ENCODE peak calls at places on chromosomes 3 and 15, in six cellular contexts. One of them, this sample, is unnamed.
A peak's percentile ranks its signal among the peaks of the same experiment; 100 is the strongest.

GRCh38 chr3:134704556-134704955 is 53.7 kb upstream of the KY start:
- DNase-seq in H1: no peak
- DNase-seq in IMR-90: no peak
- DNase-seq in neuronal stem cell: no peak
- DNase-seq in trophoblast cell: no peak
- DNase-seq in H9: no peak
- DNase-seq in this sample: no peak

GRCh38 chr3:58241321-58242044 is 3.9 kb downstream of the ABHD6 start:
- DNase-seq in IMR-90: peak; percentile 20
- DNase-seq in neuronal stem cell: no peak
- DNase-seq in H9: no peak
- DNase-seq in H1: no peak
- DNase-seq in trophoblast cell: no peak
- DNase-seq in this sample: peak; percentile 23

GRCh38 chr3:171648079-171648478 is 162.2 kb downstream of the PLD1 start:
- DNase-seq in trophoblast cell: no peak
- DNase-seq in IMR-90: no peak
- DNase-seq in neuronal stem cell: no peak
- DNase-seq in H1: no peak
- DNase-seq in H9: no peak
- DNase-seq in this sample: no peak

GRCh38 chr3:194472290-194472920 is 14.4 kb downstream of the ATP13A3 start:
- DNase-seq in H1: no peak
- DNase-seq in H9: no peak
- DNase-seq in trophoblast cell: peak; percentile 25
- DNase-seq in neuronal stem cell: peak; percentile 39
- DNase-seq in IMR-90: peak; percentile 82
- DNase-seq in this sample: peak; percentile 83

GRCh38 chr3:126136428-126137220 is 43.8 kb downstream of the ALDH1L1 start:
- DNase-seq in IMR-90: no peak
- DNase-seq in H1: peak; percentile 35
- DNase-seq in trophoblast cell: no peak
- DNase-seq in H9: peak; percentile 15
- DNase-seq in neuronal stem cell: no peak
- DNase-seq in this sample: no peak

GRCh38 chr3:94115482-94115881 is 52.6 kb downstream of the NSUN3 start:
- DNase-seq in H9: no peak
- DNase-seq in trophoblast cell: peak; percentile 2
- DNase-seq in neuronal stem cell: peak; percentile 18
- DNase-seq in H1: no peak
- DNase-seq in IMR-90: peak; percentile 27
- DNase-seq in this sample: peak; percentile 22

GRCh38 chr3:49712631-49713317 is 6.7 kb downstream of the AMIGO3 start:
- DNase-seq in H9: no peak
- DNase-seq in trophoblast cell: no peak
- DNase-seq in neuronal stem cell: no peak
- DNase-seq in H1: no peak
- DNase-seq in IMR-90: no peak
- DNase-seq in this sample: no peak

GRCh38 chr3:53420831-53421230 is 73.5 kb upstream of the DCP1A start:
- DNase-seq in H1: no peak
- DNase-seq in IMR-90: no peak
- DNase-seq in trophoblast cell: no peak
- DNase-seq in H9: no peak
- DNase-seq in neuronal stem cell: no peak
- DNase-seq in this sample: no peak

GRCh38 chr3:72205297-72205696 is 420.3 kb upstream of the PROK2 start:
- DNase-seq in H1: no peak
- DNase-seq in neuronal stem cell: no peak
- DNase-seq in H9: no peak
- DNase-seq in trophoblast cell: no peak
- DNase-seq in IMR-90: no peak
- DNase-seq in this sample: no peak

GRCh38 chr3:183826448-183826847 is 1.1 kb upstream of the MAP6D1 start:
- DNase-seq in H1: no peak
- DNase-seq in H9: no peak
- DNase-seq in neuronal stem cell: no peak
- DNase-seq in IMR-90: no peak
- DNase-seq in trophoblast cell: no peak
- DNase-seq in this sample: no peak

GRCh38 chr3:49421890-49422378 is 339 bp downstream of the AMT start:
- DNase-seq in neuronal stem cell: no peak
- DNase-seq in H9: no peak
- DNase-seq in IMR-90: no peak
- DNase-seq in trophoblast cell: no peak
- DNase-seq in H1: no peak
- DNase-seq in this sample: no peak

GRCh38 chr15:72902245-72902928 is 118.8 kb upstream of the ADPGK start:
- DNase-seq in H9: no peak
- DNase-seq in neuronal stem cell: no peak
- DNase-seq in trophoblast cell: no peak
- DNase-seq in H1: no peak
- DNase-seq in IMR-90: peak; percentile 74
- DNase-seq in this sample: peak; percentile 92

GRCh38 chr3:64157150-64158035 is 67.9 kb downstream of the PRICKLE2 start:
- DNase-seq in trophoblast cell: peak; percentile 74
- DNase-seq in H9: no peak
- DNase-seq in IMR-90: no peak
- DNase-seq in neuronal stem cell: no peak
- DNase-seq in H1: no peak
- DNase-seq in this sample: no peak

GRCh38 chr15:101578443-101578894 is 73.7 kb downstream of the TM2D3 start:
- DNase-seq in trophoblast cell: no peak
- DNase-seq in neuronal stem cell: no peak
- DNase-seq in H1: peak; percentile 58
- DNase-seq in H9: peak; percentile 78
- DNase-seq in IMR-90: no peak
- DNase-seq in this sample: peak; percentile 21

GRCh38 chr3:88150771-88151170 is 1.0 kb downstream of the C3orf38 start:
- DNase-seq in H1: no peak
- DNase-seq in trophoblast cell: no peak
- DNase-seq in IMR-90: no peak
- DNase-seq in neuronal stem cell: no peak
- DNase-seq in H9: no peak
- DNase-seq in this sample: peak; percentile 12

GRCh38 chr3:80733522-80734176 is 965.9 kb upstream of the ROBO1 start:
- DNase-seq in trophoblast cell: peak; percentile 88
- DNase-seq in neuronal stem cell: no peak
- DNase-seq in H9: no peak
- DNase-seq in IMR-90: peak; percentile 46
- DNase-seq in H1: no peak
- DNase-seq in this sample: peak; percentile 41

GRCh38 chr3:164897335-164897734 is 181.0 kb downstream of the SI start:
- DNase-seq in neuronal stem cell: no peak
- DNase-seq in trophoblast cell: no peak
- DNase-seq in H1: no peak
- DNase-seq in IMR-90: no peak
- DNase-seq in H9: no peak
- DNase-seq in this sample: no peak

GRCh38 chr15:77568960-77569646 is 63.6 kb downstream of the LINGO1 start:
- DNase-seq in IMR-90: peak; percentile 11
- DNase-seq in H1: no peak
- DNase-seq in trophoblast cell: peak; percentile 34
- DNase-seq in H9: no peak
- DNase-seq in neuronal stem cell: no peak
- DNase-seq in this sample: peak; percentile 60

GRCh38 chr15:38991126-38991525 is 426.5 kb upstream of the RASGRP1 start:
- DNase-seq in neuronal stem cell: peak; percentile 23
- DNase-seq in trophoblast cell: no peak
- DNase-seq in H1: no peak
- DNase-seq in IMR-90: peak; percentile 56
- DNase-seq in H9: no peak
- DNase-seq in this sample: peak; percentile 64

GRCh38 chr3:134709563-134710312 is 58.9 kb upstream of the KY start:
- DNase-seq in neuronal stem cell: no peak
- DNase-seq in H9: no peak
- DNase-seq in H1: no peak
- DNase-seq in trophoblast cell: no peak
- DNase-seq in IMR-90: no peak
- DNase-seq in this sample: no peak

GRCh38 chr3:119301001-119301400 is 6.8 kb downstream of the ARHGAP31 start:
- DNase-seq in H1: no peak
- DNase-seq in IMR-90: no peak
- DNase-seq in neuronal stem cell: no peak
- DNase-seq in H9: no peak
- DNase-seq in trophoblast cell: no peak
- DNase-seq in this sample: no peak

GRCh38 chr3:164673738-164674137 is 404.6 kb downstream of the SI start:
- DNase-seq in H9: no peak
- DNase-seq in H1: no peak
- DNase-seq in IMR-90: no peak
- DNase-seq in neuronal stem cell: no peak
- DNase-seq in trophoblast cell: no peak
- DNase-seq in this sample: no peak

GRCh38 chr3:194206375-194206774 is 70.4 kb downstream of the HES1 start:
- DNase-seq in neuronal stem cell: no peak
- DNase-seq in H9: no peak
- DNase-seq in IMR-90: peak; percentile 2
- DNase-seq in H1: no peak
- DNase-seq in trophoblast cell: no peak
- DNase-seq in this sample: no peak

GRCh38 chr15:51731549-51732267 is 5.7 kb downstream of the LYSMD2 start:
- DNase-seq in trophoblast cell: peak; percentile 21
- DNase-seq in IMR-90: peak; percentile 85
- DNase-seq in H1: no peak
- DNase-seq in H9: no peak
- DNase-seq in neuronal stem cell: no peak
- DNase-seq in this sample: peak; percentile 95

GRCh38 chr3:163523375-163523774 is 1554.9 kb downstream of the SI start:
- DNase-seq in H1: no peak
- DNase-seq in H9: no peak
- DNase-seq in neuronal stem cell: no peak
- DNase-seq in IMR-90: no peak
- DNase-seq in trophoblast cell: no peak
- DNase-seq in this sample: no peak

DNA sequence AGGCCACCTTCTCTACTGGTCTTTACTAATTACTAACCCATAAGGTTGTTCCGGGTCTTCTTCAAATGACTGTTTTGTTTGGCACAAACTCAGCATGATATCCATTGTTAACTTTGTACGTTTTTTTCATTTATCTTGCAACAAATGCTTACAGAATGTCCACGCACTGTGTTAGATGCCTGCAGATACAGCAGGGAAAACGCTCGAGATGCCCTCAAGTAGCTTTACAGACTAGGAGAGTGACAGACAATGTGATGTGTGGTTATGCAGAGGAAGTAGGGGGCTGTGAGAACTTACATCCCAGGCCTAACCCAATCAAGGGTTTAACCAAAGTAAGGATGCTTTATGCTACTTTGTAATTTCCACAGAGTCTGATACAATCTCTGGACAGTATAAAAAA is 949 bp upstream of the RFC4 start:
- DNase-seq in trophoblast cell: no peak
- DNase-seq in IMR-90: no peak
- DNase-seq in H1: no peak
- DNase-seq in neuronal stem cell: no peak
- DNase-seq in H9: no peak
- DNase-seq in this sample: no peak
- H3K9ac ChIP-seq in trophoblast cell: no peak overlapping the region
- H3K9ac ChIP-seq in IMR-90: no peak overlapping the region
- H3K9ac ChIP-seq in H1: peak overlapping the region; percentile 95
- H3K9ac ChIP-seq in neuronal stem cell: no peak overlapping the region
- H3K9ac ChIP-seq in H9: peak overlapping the region; percentile 92
- H3K9ac ChIP-seq in this sample: peak overlapping the region; percentile 93

GRCh38 chr15:70545526-70545925 is 217.8 kb downstream of the UACA start:
- DNase-seq in H9: no peak
- DNase-seq in neuronal stem cell: no peak
- DNase-seq in IMR-90: no peak
- DNase-seq in H1: peak; percentile 10
- DNase-seq in trophoblast cell: no peak
- DNase-seq in this sample: no peak

GRCh38 chr15:70547846-70548487 is 215.4 kb downstream of the UACA start:
- DNase-seq in neuronal stem cell: no peak
- DNase-seq in H1: no peak
- DNase-seq in IMR-90: no peak
- DNase-seq in trophoblast cell: no peak
- DNase-seq in H9: no peak
- DNase-seq in this sample: no peak
- H3K14ac ChIP-seq in neuronal stem cell: no peak overlapping the region
- H3K14ac ChIP-seq in H1: no peak overlapping the region
- H3K14ac ChIP-seq in IMR-90: no peak overlapping the region
- H3K14ac ChIP-seq in trophoblast cell: no peak overlapping the region
- H3K14ac ChIP-seq in H9: no peak overlapping the region
- H3K14ac ChIP-seq in this sample: no peak overlapping the region

DNA sequence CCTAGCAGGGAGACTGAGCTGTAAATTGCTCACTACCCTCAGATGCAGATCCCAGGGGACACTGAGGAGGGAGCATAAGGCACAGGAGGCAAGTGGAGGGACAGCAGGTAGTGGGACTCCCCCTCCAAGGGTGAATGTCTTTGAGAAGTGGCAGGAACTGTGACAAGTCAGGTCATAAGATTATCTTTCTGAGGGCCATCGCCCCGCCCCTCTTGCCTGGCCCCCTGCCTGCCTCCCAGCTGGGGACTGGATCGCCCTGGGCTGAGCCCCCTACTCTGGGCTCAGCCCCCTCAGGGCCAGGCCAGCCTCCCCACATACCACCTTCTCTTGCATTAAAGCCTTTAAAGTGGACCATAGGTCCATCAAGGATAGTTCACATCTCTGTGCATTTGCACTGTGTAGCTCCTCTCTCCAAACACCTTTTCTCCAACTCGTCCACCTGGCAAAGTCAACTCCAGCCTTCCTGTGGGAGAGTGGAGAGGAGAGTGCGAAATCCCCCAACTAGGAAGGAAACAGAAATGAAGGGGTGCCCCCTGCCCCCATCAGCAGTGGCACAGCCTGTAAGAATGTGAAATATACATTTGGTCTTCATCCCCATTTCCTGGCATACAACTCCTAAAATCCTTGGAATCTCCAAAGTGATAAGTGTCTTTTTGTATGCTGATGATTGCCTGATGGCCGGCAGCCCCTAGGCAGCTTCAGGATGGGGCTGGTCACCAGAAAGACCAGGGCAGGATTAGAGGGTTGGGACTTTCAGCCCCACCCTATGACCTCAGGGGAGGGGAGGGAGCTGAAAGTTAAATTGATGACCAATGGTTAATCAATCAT is 14.7 kb downstream of the PIF1 start:
- DNase-seq in H1: peak; percentile 78
- DNase-seq in neuronal stem cell: no peak
- DNase-seq in trophoblast cell: no peak
- DNase-seq in H9: peak; percentile 88
- DNase-seq in IMR-90: no peak
- DNase-seq in this sample: no peak
- H2BK120ac ChIP-seq in H1: peak overlapping the region; percentile 87
- H2BK120ac ChIP-seq in neuronal stem cell: no peak overlapping the region
- H2BK120ac ChIP-seq in trophoblast cell: peak overlapping the region; percentile 4
- H2BK120ac ChIP-seq in H9: no peak overlapping the region
- H2BK120ac ChIP-seq in IMR-90: no peak overlapping the region
- H2BK120ac ChIP-seq in this sample: peak overlapping the region; percentile 19

GRCh38 chr3:61702453-61702852 is 141.1 kb downstream of the PTPRG start:
- DNase-seq in IMR-90: no peak
- DNase-seq in H9: no peak
- DNase-seq in trophoblast cell: peak; percentile 56
- DNase-seq in H1: no peak
- DNase-seq in neuronal stem cell: no peak
- DNase-seq in this sample: no peak
- H3K9ac ChIP-seq in IMR-90: no peak overlapping the region
- H3K9ac ChIP-seq in H9: no peak overlapping the region
- H3K9ac ChIP-seq in trophoblast cell: no peak overlapping the region
- H3K9ac ChIP-seq in H1: no peak overlapping the region
- H3K9ac ChIP-seq in neuronal stem cell: no peak overlapping the region
- H3K9ac ChIP-seq in this sample: no peak overlapping the region

This sample was measured in mesenchymal stem cell.